ENCODE peak calls at places on chromosomes 2 and 18, in six cellular contexts. One of them, this sample, is unnamed.

GRCh38 chr2:181781082-181781786 is 100.9 kb upstream of the NEUROD1 start:
- DNase-seq in cardiac muscle cell: no peak
- DNase-seq in omental fat pad: no peak
- DNase-seq in sigmoid colon: no peak
- DNase-seq in thoracic aorta: no peak
- DNase-seq in GM12865: no peak
- DNase-seq in this sample: no peak

GRCh38 chr2:71600572-71600971 is 147.2 kb downstream of the DYSF start:
- DNase-seq in cardiac muscle cell: no peak
- DNase-seq in omental fat pad: no peak
- DNase-seq in sigmoid colon: no peak
- DNase-seq in thoracic aorta: no peak
- DNase-seq in GM12865: no peak
- DNase-seq in this sample: no peak

GRCh38 chr2:54663424-54664030 is 59.9 kb upstream of the EML6 start:
- DNase-seq in cardiac muscle cell: no peak
- DNase-seq in omental fat pad: no peak
- DNase-seq in sigmoid colon: no peak
- DNase-seq in thoracic aorta: no peak
- DNase-seq in GM12865: no peak
- DNase-seq in this sample: no peak

GRCh38 chr2:102736174-102736606 is 25.6 kb upstream of the TMEM182 start:
- DNase-seq in cardiac muscle cell: peak
- DNase-seq in omental fat pad: no peak
- DNase-seq in sigmoid colon: no peak
- DNase-seq in thoracic aorta: no peak
- DNase-seq in GM12865: no peak
- DNase-seq in this sample: no peak

GRCh38 chr2:20231632-20232031 is 6.7 kb upstream of the SDC1 start:
- DNase-seq in cardiac muscle cell: no peak
- DNase-seq in omental fat pad: no peak
- DNase-seq in sigmoid colon: no peak
- DNase-seq in thoracic aorta: no peak
- DNase-seq in GM12865: no peak
- DNase-seq in this sample: no peak

GRCh38 chr2:42809131-42809875 is 16.9 kb upstream of the HAAO start:
- DNase-seq in cardiac muscle cell: no peak
- DNase-seq in omental fat pad: no peak
- DNase-seq in sigmoid colon: peak
- DNase-seq in thoracic aorta: no peak
- DNase-seq in GM12865: no peak
- DNase-seq in this sample: no peak

GRCh38 chr2:88897718-88898117 is 206.2 kb downstream of the RPIA start:
- DNase-seq in cardiac muscle cell: no peak
- DNase-seq in omental fat pad: no peak
- DNase-seq in sigmoid colon: no peak
- DNase-seq in thoracic aorta: no peak
- DNase-seq in GM12865: peak
- DNase-seq in this sample: peak

GRCh38 chr18:5630057-5630765 is 86.4 kb upstream of the EPB41L3 start:
- DNase-seq in cardiac muscle cell: peak
- DNase-seq in omental fat pad: peak
- DNase-seq in sigmoid colon: peak
- DNase-seq in thoracic aorta: no peak
- DNase-seq in GM12865: peak
- DNase-seq in this sample: peak

GRCh38 chr2:33064349-33064801 is 117.6 kb downstream of the LTBP1 start:
- DNase-seq in cardiac muscle cell: peak
- DNase-seq in omental fat pad: no peak
- DNase-seq in sigmoid colon: no peak
- DNase-seq in thoracic aorta: no peak
- DNase-seq in GM12865: no peak
- DNase-seq in this sample: no peak

GRCh38 chr2:23751747-23752265 is 175.1 kb downstream of the ATAD2B start:
- DNase-seq in cardiac muscle cell: no peak
- DNase-seq in omental fat pad: no peak
- DNase-seq in sigmoid colon: no peak
- DNase-seq in thoracic aorta: no peak
- DNase-seq in GM12865: no peak
- DNase-seq in this sample: no peak

DNA sequence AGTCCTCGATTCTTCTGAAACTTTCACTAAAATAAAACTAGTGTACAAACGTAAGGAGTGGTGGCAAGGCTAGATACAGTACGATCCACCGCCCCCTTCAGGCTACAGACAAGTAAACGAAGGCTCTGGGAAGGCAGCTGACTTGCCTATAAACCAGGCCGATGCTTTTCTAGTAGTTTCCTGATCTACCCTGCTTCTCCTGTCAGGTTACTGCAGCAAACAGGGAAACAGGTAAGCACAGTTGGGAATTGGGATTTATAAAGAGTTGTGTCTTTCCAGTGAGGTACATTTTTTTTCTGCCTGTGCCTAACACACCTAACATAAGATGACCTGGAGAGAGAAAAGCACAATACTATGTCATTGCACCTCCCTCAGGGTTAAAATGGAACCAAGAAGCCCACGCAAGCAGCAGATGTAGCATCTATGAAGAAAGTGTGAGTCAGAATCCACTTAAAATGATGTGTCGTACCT is 108.6 kb downstream of the UXS1 start:
- DNase-seq in cardiac muscle cell: peak
- DNase-seq in omental fat pad: no peak
- DNase-seq in sigmoid colon: no peak
- DNase-seq in thoracic aorta: no peak
- DNase-seq in GM12865: peak
- DNase-seq in this sample: no peak
- TF ChIP-seq CTCF in cardiac muscle cell: peak
- TF ChIP-seq CTCF in omental fat pad: no peak
- TF ChIP-seq CTCF in sigmoid colon: peak
- TF ChIP-seq CTCF in thoracic aorta: no peak
- TF ChIP-seq CTCF in GM12865: peak
- TF ChIP-seq CTCF in this sample: peak

DNA sequence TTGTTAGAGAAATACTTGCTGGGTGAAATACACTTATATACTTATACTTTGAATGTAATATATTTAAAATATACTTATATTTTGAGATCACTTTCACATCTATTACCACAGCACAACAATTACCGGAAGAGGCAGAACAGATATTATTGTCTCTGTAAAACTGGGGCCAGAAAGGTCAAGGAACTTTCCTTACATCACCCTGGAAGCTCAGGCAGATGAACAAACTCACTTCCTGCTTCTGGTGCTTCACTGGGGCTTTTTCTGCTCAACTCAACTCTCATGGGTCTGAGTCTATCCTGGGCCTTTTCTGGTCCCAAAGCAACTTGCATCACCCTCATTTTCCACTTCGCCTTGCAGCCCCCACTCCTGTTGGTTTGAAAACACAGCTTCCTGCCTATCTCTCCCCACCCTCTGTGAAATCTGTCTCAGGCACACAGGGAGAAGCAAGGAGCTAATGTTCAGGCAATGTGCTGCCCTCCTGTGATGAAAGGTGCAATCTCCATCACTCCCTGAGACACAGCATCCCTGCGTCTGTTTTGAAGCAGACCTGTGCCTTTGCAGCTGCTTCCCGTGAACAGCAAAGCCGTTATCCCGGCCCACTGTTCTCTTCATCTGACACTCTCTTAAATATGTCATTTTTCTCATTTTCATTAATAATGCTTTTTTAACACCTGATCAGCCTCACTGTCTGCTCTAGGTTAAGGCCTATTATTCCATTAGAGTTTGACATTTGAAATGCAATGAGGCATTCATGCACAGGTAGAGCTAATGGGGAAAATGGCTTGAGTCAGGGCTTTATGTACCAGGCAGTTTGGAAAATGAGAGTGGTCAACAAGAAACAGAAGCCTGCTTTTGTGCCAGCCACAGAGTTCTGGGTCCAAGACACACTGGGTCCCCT is 251.9 kb upstream of the CHAC2 start:
- DNase-seq in cardiac muscle cell: peak
- DNase-seq in omental fat pad: no peak
- DNase-seq in sigmoid colon: no peak
- DNase-seq in thoracic aorta: no peak
- DNase-seq in GM12865: peak
- DNase-seq in this sample: no peak
- TF ChIP-seq CTCF in cardiac muscle cell: no peak
- TF ChIP-seq CTCF in omental fat pad: no peak
- TF ChIP-seq CTCF in sigmoid colon: no peak
- TF ChIP-seq CTCF in thoracic aorta: no peak
- TF ChIP-seq CTCF in GM12865: no peak
- TF ChIP-seq CTCF in this sample: no peak

GRCh38 chr18:29823671-29824070 is 1218.9 kb downstream of the DSC3 start:
- DNase-seq in cardiac muscle cell: no peak
- DNase-seq in omental fat pad: no peak
- DNase-seq in sigmoid colon: no peak
- DNase-seq in thoracic aorta: no peak
- DNase-seq in GM12865: no peak
- DNase-seq in this sample: no peak
- TF ChIP-seq CTCF in cardiac muscle cell: no peak
- TF ChIP-seq CTCF in omental fat pad: no peak
- TF ChIP-seq CTCF in sigmoid colon: no peak
- TF ChIP-seq CTCF in thoracic aorta: no peak
- TF ChIP-seq CTCF in GM12865: no peak
- TF ChIP-seq CTCF in this sample: no peak

DNA sequence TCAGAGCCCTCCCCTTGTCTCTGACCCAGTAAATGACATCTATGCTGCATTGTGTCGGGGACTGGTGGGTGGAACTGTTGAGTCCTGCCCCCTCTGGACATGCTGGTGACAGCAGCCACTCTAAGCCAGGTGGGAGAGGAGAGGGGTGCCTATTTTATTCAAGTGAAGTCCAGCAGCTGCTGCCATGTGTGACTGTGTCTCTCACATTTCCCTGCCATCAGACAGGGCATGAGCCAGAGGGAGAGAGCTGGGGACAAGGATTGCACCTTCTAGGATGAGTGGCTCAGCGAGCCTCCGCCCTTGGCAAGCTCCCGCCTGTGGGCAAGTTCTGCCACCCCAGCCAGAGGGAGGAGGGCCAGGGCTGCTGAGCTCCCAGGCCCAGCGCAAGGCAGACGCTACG is 13.7 kb downstream of the NGEF start:
- DNase-seq in cardiac muscle cell: no peak
- DNase-seq in omental fat pad: no peak
- DNase-seq in sigmoid colon: peak
- DNase-seq in thoracic aorta: no peak
- DNase-seq in GM12865: peak
- DNase-seq in this sample: no peak
- TF ChIP-seq CTCF in cardiac muscle cell: no peak
- TF ChIP-seq CTCF in omental fat pad: no peak
- TF ChIP-seq CTCF in sigmoid colon: no peak
- TF ChIP-seq CTCF in thoracic aorta: no peak
- TF ChIP-seq CTCF in GM12865: no peak
- TF ChIP-seq CTCF in this sample: peak

DNA sequence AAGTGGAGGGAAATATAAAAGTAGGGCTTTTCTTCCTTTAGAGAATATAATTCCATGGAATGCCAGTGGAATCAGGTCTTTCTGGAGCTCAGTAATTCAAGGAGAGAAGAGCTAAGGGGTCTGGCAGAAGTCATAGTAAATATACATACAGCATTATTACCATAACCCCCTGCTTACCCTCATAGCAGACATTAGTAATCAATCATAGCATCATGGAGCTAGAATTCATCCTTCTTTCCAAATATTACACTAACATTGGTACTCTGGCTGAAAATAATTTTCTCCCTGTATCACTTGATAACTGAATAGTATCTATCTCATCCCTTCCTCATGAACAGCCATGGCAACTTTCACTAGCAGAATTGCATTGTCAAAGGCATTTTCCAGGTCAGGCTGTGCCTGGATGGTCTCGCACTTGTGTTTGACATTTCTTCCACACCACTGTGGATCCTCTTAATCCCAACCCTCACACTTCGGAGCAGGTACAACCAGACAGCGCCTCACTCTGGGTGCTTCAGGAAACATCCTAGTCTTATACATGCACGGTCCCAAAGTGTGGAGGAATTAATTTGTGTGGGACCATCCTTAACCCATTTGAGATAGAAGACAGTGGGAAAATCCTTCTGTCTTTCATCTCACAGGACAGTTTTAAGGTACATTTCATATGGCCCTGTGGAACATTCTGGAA is 84.2 kb upstream of the SEC11C start:
- DNase-seq in cardiac muscle cell: peak
- DNase-seq in omental fat pad: no peak
- DNase-seq in sigmoid colon: no peak
- DNase-seq in thoracic aorta: no peak
- DNase-seq in GM12865: no peak
- DNase-seq in this sample: no peak
- TF ChIP-seq CTCF in cardiac muscle cell: peak
- TF ChIP-seq CTCF in omental fat pad: no peak
- TF ChIP-seq CTCF in sigmoid colon: no peak
- TF ChIP-seq CTCF in thoracic aorta: no peak
- TF ChIP-seq CTCF in GM12865: no peak
- TF ChIP-seq CTCF in this sample: no peak

GRCh38 chr2:51258301-51258700 is 226.4 kb upstream of the NRXN1 start:
- DNase-seq in cardiac muscle cell: no peak
- DNase-seq in omental fat pad: no peak
- DNase-seq in sigmoid colon: no peak
- DNase-seq in thoracic aorta: no peak
- DNase-seq in GM12865: no peak
- DNase-seq in this sample: no peak

GRCh38 chr2:51265539-51265938 is 233.6 kb upstream of the NRXN1 start:
- DNase-seq in cardiac muscle cell: no peak
- DNase-seq in omental fat pad: no peak
- DNase-seq in sigmoid colon: no peak
- DNase-seq in thoracic aorta: no peak
- DNase-seq in GM12865: no peak
- DNase-seq in this sample: no peak

GRCh38 chr2:51263921-51264320 is 232.0 kb upstream of the NRXN1 start:
- DNase-seq in cardiac muscle cell: no peak
- DNase-seq in omental fat pad: no peak
- DNase-seq in sigmoid colon: no peak
- DNase-seq in thoracic aorta: no peak
- DNase-seq in GM12865: no peak
- DNase-seq in this sample: no peak
- TF ChIP-seq CTCF in cardiac muscle cell: no peak
- TF ChIP-seq CTCF in omental fat pad: no peak
- TF ChIP-seq CTCF in sigmoid colon: no peak
- TF ChIP-seq CTCF in thoracic aorta: no peak
- TF ChIP-seq CTCF in GM12865: no peak
- TF ChIP-seq CTCF in this sample: no peak

GRCh38 chr2:238467062-238467461 is 40.3 kb downstream of the ASB1 start:
- DNase-seq in cardiac muscle cell: no peak
- DNase-seq in omental fat pad: no peak
- DNase-seq in sigmoid colon: no peak
- DNase-seq in thoracic aorta: no peak
- DNase-seq in GM12865: no peak
- DNase-seq in this sample: no peak
- TF ChIP-seq CTCF in cardiac muscle cell: no peak
- TF ChIP-seq CTCF in omental fat pad: no peak
- TF ChIP-seq CTCF in sigmoid colon: no peak
- TF ChIP-seq CTCF in thoracic aorta: no peak
- TF ChIP-seq CTCF in GM12865: no peak
- TF ChIP-seq CTCF in this sample: no peak

This sample was measured in GM06990.